ENCODE peak calls at places on chromosomes 13 and 19, in seven cellular contexts. Z, G, Q, L, T, R and D are unnamed samples. For H3K4me1, the result is how much of the 10 kb centered on the place peaks cover.

GRCh38 chr13:22176968-22177545 is 506.2 kb downstream of the FGF9 start:
- DNase-seq in T (no peak), G (no peak), Q (no peak), L (no peak), R (no peak), Z (no peak), D (no peak)

GRCh38 chr13:113934576-113934975 is 39.3 kb downstream of the C13orf46 start:
- DNase-seq in Q (no peak), T (no peak), Z (no peak), G (peak), R (peak), L (no peak), D (no peak)

GRCh38 chr13:99307247-99307646 is at the start of gene GPR183:
- DNase-seq in Q (no peak), G (no peak), T (no peak), Z (no peak), R (no peak), L (no peak), D (no peak)

GRCh38 chr13:42781362-42781761 is at the start of gene FAM216B:
- DNase-seq in G (no peak), Q (no peak), Z (no peak), L (no peak), R (no peak), T (no peak), D (no peak)

GRCh38 chr19:46620716-46621115 is 4.2 kb downstream of the PTGIR start:
- DNase-seq in R (no peak), G (peak), T (no peak), Q (no peak), L (no peak), Z (no peak), D (no peak)

GRCh38 chr13:92951273-92951820 is 275.3 kb upstream of the GPC6 start:
- DNase-seq in G (no peak), Q (no peak), T (no peak), Z (no peak), L (no peak), R (no peak), D (no peak)

GRCh38 chr13:43020794-43021193 is 2.6 kb upstream of the DNAJC15 start:
- DNase-seq in R (no peak), L (no peak), Z (no peak), G (no peak), T (no peak), Q (no peak), D (no peak)

GRCh38 chr13:78660130-78660857 is 1.3 kb upstream of the OBI1 start:
- DNase-seq in R (peak), Q (no peak), T (no peak), Z (no peak), L (no peak), G (peak), D (peak)

GRCh38 chr19:57171551-57172081 is 4.3 kb upstream of the DUXA start:
- DNase-seq in T (peak), Q (peak), R (peak), L (peak), Z (peak), G (peak), D (peak)

GRCh38 chr19:54609356-54609791 is 15.9 kb downstream of the LILRA1 start:
- DNase-seq in G (no peak), Q (no peak), R (no peak), T (no peak), L (no peak), Z (no peak), D (no peak)

GRCh38 chr13:39875111-39875510 is 219.6 kb downstream of the COG6 start:
- DNase-seq in R (no peak), Z (no peak), T (no peak), G (no peak), Q (no peak), L (no peak), D (no peak)

GRCh38 chr19:54670576-54671347 is 8.0 kb downstream of the LILRB4 start:
- DNase-seq in G (no peak), Q (no peak), R (no peak), L (no peak), T (no peak), Z (no peak), D (no peak)

GRCh38 chr19:54389556-54389955 is 24.8 kb upstream of the LAIR1 start:
- DNase-seq in Z (no peak), G (no peak), T (no peak), R (no peak), Q (no peak), L (no peak), D (no peak)

GRCh38 chr13:77975358-77976042 is 56.9 kb upstream of the EDNRB start:
- DNase-seq in L (no peak), R (no peak), T (no peak), Z (no peak), G (no peak), Q (no peak), D (no peak)

GRCh38 chr13:73816702-73817101 is 317.5 kb downstream of the KLF12 start:
- DNase-seq in Z (no peak), Q (no peak), L (no peak), G (no peak), R (no peak), T (no peak), D (no peak)

GRCh38 chr13:30464496-30465351 is 1.0 kb downstream of the HMGB1 start:
- DNase-seq in R (peak), T (peak), G (peak), Z (peak), Q (peak), L (peak), D (peak)

GRCh38 chr19:48490980-48491792 is 20.4 kb downstream of the LMTK3 start:
- DNase-seq in G (no peak), Z (no peak), T (peak), L (peak), Q (no peak), R (no peak), D (no peak)

GRCh38 chr13:29935309-29935981 is 85.0 kb upstream of the UBL3 start:
- DNase-seq in T (peak), L (no peak), R (no peak), G (peak), Z (no peak), Q (no peak), D (no peak)

DNA sequence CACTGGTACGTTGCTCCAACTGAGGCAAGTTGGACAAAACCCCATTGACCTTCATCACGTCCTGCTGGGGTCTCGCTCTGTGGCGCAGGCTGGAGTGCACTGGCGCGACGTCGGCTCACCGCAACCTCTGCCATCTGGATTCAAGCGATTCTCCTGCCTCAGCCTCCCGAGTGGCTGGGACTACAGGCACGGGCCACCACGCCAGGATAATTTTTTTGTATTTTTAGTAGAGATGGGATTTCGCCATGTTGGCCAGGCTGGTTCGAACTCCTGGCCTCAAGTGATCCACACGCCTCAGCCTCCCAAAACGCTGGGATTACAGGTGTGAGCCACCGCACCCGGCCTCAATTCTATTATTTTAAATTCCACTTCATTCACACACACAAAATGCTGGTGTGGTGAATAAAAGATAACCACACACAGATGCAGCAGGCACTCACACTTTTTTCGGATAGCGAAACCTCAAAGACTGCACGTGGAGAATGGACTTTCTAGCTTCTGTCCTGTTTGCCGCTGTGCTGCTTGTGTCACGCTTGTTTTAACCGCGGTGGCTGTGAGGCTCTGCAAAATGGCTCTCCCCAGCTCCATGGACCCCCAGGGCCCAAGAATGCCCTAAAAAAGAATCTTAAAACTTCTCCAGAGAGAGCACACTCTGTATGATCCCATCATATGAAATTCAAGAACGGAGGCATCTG is 58.4 kb downstream of the COL4A1 start:
- DNase-seq in R (no peak), Q (no peak), Z (no peak), L (no peak), G (no peak), T (no peak), D (no peak)
- H3K4me1 ChIP-seq in R (half or more), Q (half or more), Z (under half), L (under half), G (under half), T (under half), D (under half)

GRCh38 chr19:1861599-1862031 is 1.8 kb downstream of the KLF16 start:
- DNase-seq in Q (no peak), L (no peak), T (no peak), G (peak), Z (no peak), R (no peak), D (no peak)

GRCh38 chr19:1860821-1861598 is 2.4 kb downstream of the KLF16 start:
- DNase-seq in Z (no peak), T (no peak), L (no peak), G (peak), Q (no peak), R (no peak), D (no peak)

GRCh38 chr19:1858412-1859081 is 4.8 kb downstream of the KLF16 start:
- DNase-seq in L (no peak), G (peak), Q (no peak), Z (no peak), R (no peak), T (no peak), D (no peak)

GRCh38 chr19:1859319-1859718 is 4.1 kb downstream of the KLF16 start:
- DNase-seq in G (no peak), R (no peak), L (no peak), Z (no peak), T (no peak), Q (no peak), D (no peak)

DNA sequence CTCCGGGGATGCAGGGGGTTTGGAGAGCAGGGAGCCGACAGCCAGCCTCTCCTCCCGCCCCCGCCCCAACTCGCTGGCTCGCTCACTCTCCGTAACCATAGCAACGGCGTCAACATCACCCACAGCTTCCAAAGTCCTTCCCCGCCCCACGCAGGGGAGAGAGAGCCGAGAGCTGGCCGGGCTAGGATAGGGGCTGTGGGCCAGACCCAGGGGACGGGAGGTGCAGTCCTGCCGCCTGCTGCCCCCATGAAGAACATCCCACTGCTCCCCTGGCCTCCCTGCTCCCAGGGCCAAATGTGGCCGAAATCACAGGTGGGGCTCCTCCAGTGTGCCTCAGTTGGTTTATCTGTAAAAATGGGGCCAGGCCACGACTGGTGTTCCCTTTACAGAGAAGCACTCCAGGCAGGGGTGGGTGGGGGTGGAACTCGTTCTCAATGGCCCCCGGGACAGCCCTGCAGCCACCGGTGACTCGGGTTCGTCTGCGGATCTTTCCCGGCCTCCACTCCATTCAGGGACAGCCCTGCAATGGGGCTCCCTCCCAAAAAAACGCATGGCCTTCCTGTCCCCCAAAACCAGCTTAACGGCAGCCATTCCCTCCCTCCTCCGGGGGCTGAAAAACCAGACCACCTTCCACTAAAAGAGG is 3.1 kb downstream of the KLF16 start:
- DNase-seq in T (peak), G (peak), Q (no peak), R (no peak), L (no peak), Z (peak), D (no peak)
- H3K4me1 ChIP-seq in T (half or more), G (under half), Q (half or more), R (half or more), L (under half), Z (under half), D (under half)

DNA sequence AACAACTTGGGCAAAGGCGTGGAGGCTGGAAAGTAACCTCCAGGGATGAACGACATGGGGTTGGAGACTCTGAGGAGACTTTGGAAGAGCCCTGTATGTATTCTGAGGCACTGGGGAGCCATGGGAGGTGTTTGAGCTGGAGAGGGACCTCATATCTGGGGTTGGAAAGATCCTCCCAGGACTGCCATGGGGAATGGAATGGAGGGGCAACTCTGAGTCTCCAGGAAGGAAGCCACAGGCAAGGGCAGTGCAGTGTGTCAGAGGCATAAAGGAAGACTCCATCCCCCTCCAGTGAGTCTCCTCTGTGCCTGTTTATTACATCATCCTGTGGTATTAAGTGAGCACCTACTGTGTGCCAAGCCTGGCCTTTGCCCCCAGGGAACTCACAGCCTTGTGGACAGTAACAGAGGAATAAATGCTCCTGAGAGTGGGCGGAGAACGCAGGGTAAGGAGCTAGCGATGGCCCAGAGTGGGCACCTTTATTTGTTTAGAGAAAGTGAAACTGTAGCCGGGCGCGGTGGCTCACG is 7.7 kb downstream of the PEAK3 start:
- DNase-seq in G (no peak), T (no peak), R (no peak), Z (no peak), L (no peak), Q (no peak), D (no peak)
- H3K4me1 ChIP-seq in G (under half), T (under half), R (half or more), Z (under half), L (under half), Q (half or more), D (under half)

DNA sequence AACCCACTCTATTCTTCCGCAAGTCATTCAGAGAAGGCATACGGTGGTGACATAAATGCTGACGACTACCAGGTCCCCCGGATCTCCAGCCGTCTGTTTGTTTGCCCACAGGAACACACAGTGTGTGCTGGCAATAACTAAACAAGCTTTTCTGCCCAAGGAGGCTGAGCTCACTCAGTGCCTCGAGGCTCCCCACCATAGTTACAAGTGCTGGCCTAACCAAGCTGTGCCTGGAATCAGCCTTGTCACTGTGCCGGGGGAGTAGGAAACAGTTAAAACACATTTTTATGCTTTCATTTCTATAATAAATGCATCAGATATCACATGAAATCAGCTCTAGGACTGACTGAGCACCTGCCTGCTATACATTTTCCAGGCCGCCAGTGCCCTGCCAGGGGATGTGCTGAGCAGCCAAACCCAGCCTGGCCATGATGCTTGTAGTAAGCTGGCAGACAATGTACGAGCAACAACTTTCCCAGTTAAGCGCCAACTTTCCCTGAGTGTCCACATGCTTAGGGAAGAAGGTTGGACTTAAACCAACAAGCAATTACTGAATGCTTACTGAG is 28.1 kb downstream of the BRD4 start:
- DNase-seq in R (no peak), L (no peak), T (no peak), Q (peak), Z (peak), G (no peak), D (no peak)
- H3K4me1 ChIP-seq in R (half or more), L (under half), T (half or more), Q (half or more), Z (under half), G (under half), D (under half)